ENCODE peak calls at places on chromosomes 16 and 17, in nine cellular contexts. R is SK-N-MC, H is lung, Z is left lung, L is neural progenitor cell, J is sigmoid colon, O is HepG2, S is mesendoderm, V is fibroblast of lung. Y is an unnamed sample.

GRCh38 chr17:17541640-17542001 is 45.4 kb upstream of the RASD1 start:
- DNase-seq in R (no peak), H (no peak), Z (no peak), L (no peak), J (no peak), O (no peak), S (no peak), V (no peak), Y (no peak)

GRCh38 chr17:47952181-47953021 is 5.3 kb downstream of the PRR15L start:
- DNase-seq in R (no peak), H (peak), Z (peak), L (no peak), J (no peak), O (peak), S (no peak), V (no peak), Y (no peak)

GRCh38 chr17:57461082-57461481 is 204.8 kb downstream of the MSI2 start:
- DNase-seq in R (no peak), H (no peak), Z (no peak), L (no peak), J (no peak), O (no peak), S (no peak), V (no peak), Y (no peak)

GRCh38 chr16:57704011-57704904 is 9.7 kb downstream of the DRC7 start:
- DNase-seq in R (no peak), H (no peak), Z (no peak), L (no peak), J (no peak), O (peak), S (no peak), V (no peak), Y (no peak)

GRCh38 chr17:32120086-32120485 is 22.2 kb upstream of the RHOT1 start:
- DNase-seq in R (no peak), H (no peak), Z (no peak), L (peak), J (no peak), O (no peak), S (peak), V (no peak), Y (no peak)

GRCh38 chr16:48831081-48831722 is 221.2 kb upstream of the N4BP1 start:
- DNase-seq in R (no peak), H (no peak), Z (no peak), L (peak), J (no peak), O (peak), S (peak), V (no peak), Y (no peak)

GRCh38 chr16:11315499-11315898 is 29.8 kb upstream of the RMI2 start:
- DNase-seq in R (no peak), H (no peak), Z (no peak), L (peak), J (no peak), O (no peak), S (peak), V (peak), Y (no peak)

GRCh38 chr16:15539197-15539596 is 103.8 kb downstream of the MARF1 start:
- DNase-seq in R (no peak), H (no peak), Z (no peak), L (peak), J (no peak), O (peak), S (peak), V (no peak), Y (no peak)

GRCh38 chr17:78572277-78573205 is 4.7 kb downstream of the DNAH17 start:
- DNase-seq in R (no peak), H (no peak), Z (no peak), L (peak), J (no peak), O (no peak), S (peak), V (no peak), Y (no peak)

GRCh38 chr17:39104657-39105056 is 46.8 kb downstream of the PLXDC1 start:
- DNase-seq in R (no peak), H (no peak), Z (no peak), L (no peak), J (no peak), O (no peak), S (no peak), V (no peak), Y (no peak)

GRCh38 chr16:65617421-65617820 is 495.6 kb upstream of the CDH11 start:
- DNase-seq in R (no peak), H (no peak), Z (no peak), L (no peak), J (no peak), O (no peak), S (no peak), V (no peak), Y (no peak)

GRCh38 chr16:89170346-89171215 is 967 bp upstream of the CDH15 start:
- DNase-seq in R (no peak), H (peak), Z (peak), L (no peak), J (no peak), O (no peak), S (peak), V (no peak), Y (no peak)

GRCh38 chr17:17813055-17813724 is 23.6 kb downstream of the SREBF1 start:
- DNase-seq in R (no peak), H (no peak), Z (no peak), L (no peak), J (no peak), O (no peak), S (no peak), V (no peak), Y (no peak)

GRCh38 chr17:22171631-22172030 is 479.3 kb downstream of the KCNJ18 start:
- DNase-seq in R (no peak), H (no peak), Z (no peak), L (no peak), J (no peak), O (no peak), S (peak), V (no peak), Y (no peak)

GRCh38 chr16:77223184-77223583 is 24.0 kb downstream of the SYCE1L start:
- DNase-seq in R (no peak), H (no peak), Z (no peak), L (peak), J (no peak), O (no peak), S (peak), V (no peak), Y (no peak)

GRCh38 chr16:70298988-70299938 is at the start of gene DDX19B:
- DNase-seq in R (no peak), H (peak), Z (peak), L (peak), J (peak), O (peak), S (peak), V (peak), Y (peak)

GRCh38 chr16:87076331-87076949 is 240.8 kb downstream of the C16orf95 start:
- DNase-seq in R (no peak), H (no peak), Z (no peak), L (no peak), J (peak), O (no peak), S (no peak), V (no peak), Y (no peak)

GRCh38 chr17:77462101-77462500 is 321.3 kb downstream of the SEC14L1 start:
- DNase-seq in R (no peak), H (no peak), Z (no peak), L (no peak), J (no peak), O (no peak), S (no peak), V (no peak), Y (no peak)

GRCh38 chr17:40121191-40121885 is 433 bp upstream of the MSL1 start:
- DNase-seq in R (no peak), H (peak), Z (peak), L (peak), J (peak), O (no peak), S (no peak), V (peak), Y (peak)

GRCh38 chr17:18248300-18248731 is 10.2 kb downstream of the FLII start:
- DNase-seq in R (no peak), H (peak), Z (no peak), L (peak), J (peak), O (peak), S (peak), V (peak), Y (peak)

DNA sequence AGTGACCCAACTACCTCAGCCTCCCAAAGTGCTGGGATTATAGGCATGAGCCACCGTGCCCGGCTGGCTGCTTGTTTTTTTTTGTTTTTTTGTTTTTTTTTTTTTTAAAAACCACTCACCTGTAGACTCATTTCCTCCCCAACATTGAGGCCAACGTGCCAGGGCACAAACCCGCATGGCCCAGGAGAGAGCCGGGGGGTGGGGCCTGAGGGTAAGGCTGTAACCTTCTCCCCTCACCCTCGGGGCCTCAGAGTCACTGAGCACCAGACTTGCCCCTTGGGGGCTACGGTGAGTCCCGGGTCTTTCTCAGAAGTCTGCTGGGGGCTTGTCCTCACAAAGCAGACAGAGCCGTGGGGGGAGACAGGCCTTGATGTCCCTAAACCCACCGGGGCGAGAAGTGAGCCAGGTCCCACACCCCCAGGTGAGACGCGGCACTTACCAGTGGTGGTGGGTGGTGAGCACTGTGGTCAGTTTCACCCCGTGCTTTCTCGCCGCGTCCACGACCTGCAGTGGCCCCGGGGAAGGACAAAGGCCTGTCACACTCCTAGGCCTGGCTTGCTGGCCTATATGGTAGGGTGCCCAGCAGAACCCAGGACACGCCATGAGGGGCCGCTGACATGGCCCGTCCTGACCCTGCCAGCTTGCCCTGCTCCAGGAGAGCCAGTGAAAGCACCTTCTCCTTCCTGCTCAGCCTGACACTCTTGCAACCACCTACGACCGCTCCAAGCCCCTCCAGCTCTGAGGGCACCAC is 4.6 kb downstream of the HAGH start:
- DNase-seq in R (no peak), H (no peak), Z (no peak), L (no peak), J (no peak), O (no peak), S (no peak), V (no peak), Y (no peak)
- H3K27ac ChIP-seq in R (no peak), H (no peak), Z (no peak), L (no peak), J (no peak), O (no peak), S (no peak), V (no peak), Y (no peak)

GRCh38 chr16:84049403-84050060 is 6.9 kb upstream of the SLC38A8 start:
- DNase-seq in R (no peak), H (no peak), Z (no peak), L (no peak), J (peak), O (no peak), S (no peak), V (no peak), Y (no peak)
- H3K27ac ChIP-seq in R (no peak), H (no peak), Z (no peak), L (no peak), J (no peak), O (no peak), S (no peak), V (no peak), Y (no peak)

GRCh38 chr16:63187638-63188037 is 1151.4 kb upstream of the CDH8 start:
- DNase-seq in R (no peak), H (no peak), Z (no peak), L (no peak), J (no peak), O (no peak), S (peak), V (no peak), Y (no peak)
- H3K27ac ChIP-seq in R (no peak), H (no peak), Z (no peak), L (no peak), J (no peak), O (no peak), S (no peak), V (no peak), Y (no peak)

DNA sequence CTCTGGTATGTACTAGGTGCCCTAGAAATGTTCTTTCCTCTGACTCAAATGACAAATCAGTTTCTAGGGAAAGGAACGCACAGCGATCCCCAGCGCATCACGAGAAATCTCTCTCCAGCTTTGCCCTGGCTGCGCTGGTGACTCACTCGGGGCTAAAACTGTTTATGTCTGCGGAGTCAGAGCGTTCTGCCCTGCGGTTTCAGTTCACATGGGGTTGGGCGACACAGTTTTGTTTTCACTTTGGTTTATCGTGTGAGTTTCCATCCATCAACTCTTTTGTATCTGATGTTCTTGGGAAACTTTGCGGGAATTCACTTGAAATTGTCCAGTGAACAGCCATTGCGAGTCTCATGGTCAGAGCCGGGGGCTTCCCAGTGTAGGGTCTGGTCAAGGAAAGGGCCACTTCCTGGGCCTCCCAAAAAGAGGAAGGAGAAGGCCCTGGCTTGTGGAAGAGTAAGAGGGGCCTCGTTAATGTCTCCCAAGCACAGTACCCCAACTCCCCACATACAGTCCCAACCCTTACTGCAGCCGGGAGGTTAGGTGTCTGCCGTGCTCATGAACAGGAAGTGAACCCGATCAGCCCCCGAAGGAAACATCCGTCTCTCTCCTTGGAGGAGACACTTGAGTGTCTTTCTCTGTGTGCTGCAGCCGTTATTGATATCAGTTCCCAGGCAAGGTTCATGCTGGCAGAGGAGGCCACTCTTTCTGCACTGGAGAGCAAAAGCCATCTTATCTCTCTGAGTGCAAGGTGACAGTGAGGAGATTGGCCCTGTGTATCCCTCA is 643.2 kb downstream of the WWOX start:
- DNase-seq in R (no peak), H (no peak), Z (peak), L (no peak), J (no peak), O (no peak), S (peak), V (peak), Y (no peak)
- H3K27ac ChIP-seq in R (no peak), H (no peak), Z (peak), L (no peak), J (no peak), O (no peak), S (no peak), V (peak), Y (no peak)

GRCh38 chr17:45338996-45339535 is 22.2 kb upstream of the MAP3K14 start:
- DNase-seq in R (no peak), H (no peak), Z (no peak), L (no peak), J (peak), O (no peak), S (no peak), V (no peak), Y (no peak)
- H3K27ac ChIP-seq in R (no peak), H (no peak), Z (no peak), L (no peak), J (no peak), O (no peak), S (no peak), V (no peak), Y (no peak)